ENCODE peak calls at places on chromosomes 2 and 18, in eight cellular contexts. P is Peyer's patch, B is stomach, H is IMR-90, F is HepG2, S is breast epithelium, J is body of pancreas, A is heart left ventricle. W is an unnamed sample.

GRCh38 chr2:241870081-241870541 is 582 bp downstream of the RTP5 start:
- DNase-seq in P (no peak), B (no peak), H (no peak), F (no peak), S (no peak), J (no peak), A (peak), W (no peak)

GRCh38 chr2:72934683-72935610 is 17.6 kb downstream of the EMX1 start:
- DNase-seq in P (no peak), B (peak), H (no peak), F (peak), S (no peak), J (peak), A (no peak), W (no peak)

GRCh38 chr2:206368933-206369569 is 74.3 kb upstream of the ADAM23 start:
- DNase-seq in P (no peak), B (no peak), H (no peak), F (no peak), S (no peak), J (no peak), A (no peak), W (no peak)

GRCh38 chr2:25586726-25587144 is 86.6 kb downstream of the DTNB start:
- DNase-seq in P (no peak), B (no peak), H (peak), F (no peak), S (no peak), J (no peak), A (no peak), W (no peak)

GRCh38 chr2:101986804-101987740 is 4.7 kb upstream of the IL1R2 start:
- DNase-seq in P (no peak), B (no peak), H (no peak), F (peak), S (no peak), J (no peak), A (no peak), W (no peak)

GRCh38 chr18:38940863-38941531 is 1375.4 kb upstream of the CELF4 start:
- DNase-seq in P (peak), B (no peak), H (peak), F (peak), S (no peak), J (no peak), A (no peak), W (no peak)

GRCh38 chr2:160700415-160700814 is 206.8 kb upstream of the RBMS1 start:
- DNase-seq in P (no peak), B (no peak), H (no peak), F (no peak), S (no peak), J (no peak), A (no peak), W (no peak)

GRCh38 chr2:230700447-230700846 is 12.2 kb upstream of the CAB39 start:
- DNase-seq in P (no peak), B (no peak), H (no peak), F (no peak), S (no peak), J (no peak), A (no peak), W (no peak)

GRCh38 chr2:23549051-23549450 is 164.1 kb downstream of the KLHL29 start:
- DNase-seq in P (no peak), B (no peak), H (no peak), F (no peak), S (no peak), J (no peak), A (no peak), W (no peak)

GRCh38 chr18:45565280-45565970 is 49.9 kb upstream of the SLC14A2 start:
- DNase-seq in P (no peak), B (no peak), H (no peak), F (no peak), S (no peak), J (no peak), A (no peak), W (no peak)

GRCh38 chr2:104874230-104874629 is 20.3 kb downstream of the POU3F3 start:
- DNase-seq in P (no peak), B (no peak), H (no peak), F (no peak), S (no peak), J (no peak), A (no peak), W (no peak)

GRCh38 chr2:66105354-66105753 is 329.6 kb upstream of the MEIS1 start:
- DNase-seq in P (no peak), B (no peak), H (no peak), F (no peak), S (no peak), J (no peak), A (no peak), W (peak)

GRCh38 chr2:236993-237539 is 26.8 kb downstream of the SH3YL1 start:
- DNase-seq in P (no peak), B (no peak), H (no peak), F (no peak), S (no peak), J (no peak), A (no peak), W (no peak)

GRCh38 chr2:140529706-140530105 is 1601.1 kb downstream of the LRP1B start:
- DNase-seq in P (no peak), B (no peak), H (no peak), F (no peak), S (no peak), J (no peak), A (no peak), W (no peak)

GRCh38 chr2:37781028-37781427 is 109.6 kb upstream of the CDC42EP3 start:
- DNase-seq in P (no peak), B (no peak), H (peak), F (no peak), S (no peak), J (no peak), A (no peak), W (no peak)

GRCh38 chr18:9849407-9849961 is 36.3 kb upstream of the TXNDC2 start:
- DNase-seq in P (no peak), B (peak), H (no peak), F (no peak), S (no peak), J (no peak), A (peak), W (peak)

GRCh38 chr2:149648282-149649030 is 60.9 kb upstream of the MMADHC start:
- DNase-seq in P (no peak), B (no peak), H (peak), F (no peak), S (no peak), J (no peak), A (peak), W (peak)

GRCh38 chr18:76401496-76401895 is 93.5 kb downstream of the ZNF516 start:
- DNase-seq in P (no peak), B (no peak), H (no peak), F (no peak), S (no peak), J (no peak), A (no peak), W (no peak)

GRCh38 chr2:230798769-230799399 is 65.9 kb upstream of the ITM2C start:
- DNase-seq in P (no peak), B (no peak), H (peak), F (peak), S (no peak), J (no peak), A (no peak), W (no peak)

GRCh38 chr2:108625186-108625827 is 91.0 kb downstream of the LIMS1 start:
- DNase-seq in P (no peak), B (no peak), H (no peak), F (no peak), S (no peak), J (no peak), A (no peak), W (no peak)

GRCh38 chr2:210593166-210593565 is 36.8 kb downstream of the CPS1 start:
- DNase-seq in P (no peak), B (no peak), H (peak), F (no peak), S (no peak), J (no peak), A (no peak), W (no peak)

GRCh38 chr2:46286715-46287114 is 10.5 kb upstream of the EPAS1 start:
- DNase-seq in P (no peak), B (no peak), H (no peak), F (no peak), S (no peak), J (no peak), A (no peak), W (no peak)

GRCh38 chr2:26471278-26471677 is 6.6 kb downstream of the OTOF start:
- DNase-seq in P (no peak), B (no peak), H (no peak), F (no peak), S (no peak), J (no peak), A (peak), W (no peak)

GRCh38 chr2:8154936-8155335 is 526.9 kb upstream of the ID2 start:
- DNase-seq in P (no peak), B (no peak), H (peak), F (no peak), S (no peak), J (no peak), A (no peak), W (no peak)

GRCh38 chr2:7377861-7378569 is 460.8 kb downstream of the RNF144A start:
- DNase-seq in P (no peak), B (peak), H (no peak), F (no peak), S (peak), J (peak), A (peak), W (no peak)

GRCh38 chr2:106956879-106957278 is 70.9 kb upstream of the ST6GAL2 start:
- DNase-seq in P (no peak), B (no peak), H (peak), F (no peak), S (no peak), J (no peak), A (no peak), W (peak)

GRCh38 chr2:212958133-212958532 is 193.3 kb downstream of the IKZF2 start:
- DNase-seq in P (no peak), B (no peak), H (no peak), F (no peak), S (no peak), J (no peak), A (no peak), W (no peak)

GRCh38 chr2:233413529-233414272 is 59.4 kb downstream of the DGKD start:
- DNase-seq in P (no peak), B (peak), H (peak), F (peak), S (no peak), J (peak), A (peak), W (no peak)

GRCh38 chr2:206353685-206354084 is 79.2 kb downstream of the ZDBF2 start:
- DNase-seq in P (no peak), B (no peak), H (no peak), F (no peak), S (no peak), J (no peak), A (no peak), W (no peak)

GRCh38 chr2:226746206-226746800 is 53.3 kb downstream of the IRS1 start:
- DNase-seq in P (no peak), B (no peak), H (no peak), F (peak), S (no peak), J (no peak), A (no peak), W (no peak)

GRCh38 chr2:67465623-67466022 is 68.5 kb downstream of the ETAA1 start:
- DNase-seq in P (no peak), B (no peak), H (no peak), F (no peak), S (no peak), J (no peak), A (no peak), W (no peak)

GRCh38 chr2:129233751-129234406 is 745.6 kb upstream of the RAB6C start:
- DNase-seq in P (no peak), B (no peak), H (no peak), F (no peak), S (no peak), J (peak), A (no peak), W (no peak)
- TF ChIP-seq CTCF in P (peak), B (no peak), H (no peak), F (no peak), S (no peak), J (peak), A (no peak), W (no peak)

DNA sequence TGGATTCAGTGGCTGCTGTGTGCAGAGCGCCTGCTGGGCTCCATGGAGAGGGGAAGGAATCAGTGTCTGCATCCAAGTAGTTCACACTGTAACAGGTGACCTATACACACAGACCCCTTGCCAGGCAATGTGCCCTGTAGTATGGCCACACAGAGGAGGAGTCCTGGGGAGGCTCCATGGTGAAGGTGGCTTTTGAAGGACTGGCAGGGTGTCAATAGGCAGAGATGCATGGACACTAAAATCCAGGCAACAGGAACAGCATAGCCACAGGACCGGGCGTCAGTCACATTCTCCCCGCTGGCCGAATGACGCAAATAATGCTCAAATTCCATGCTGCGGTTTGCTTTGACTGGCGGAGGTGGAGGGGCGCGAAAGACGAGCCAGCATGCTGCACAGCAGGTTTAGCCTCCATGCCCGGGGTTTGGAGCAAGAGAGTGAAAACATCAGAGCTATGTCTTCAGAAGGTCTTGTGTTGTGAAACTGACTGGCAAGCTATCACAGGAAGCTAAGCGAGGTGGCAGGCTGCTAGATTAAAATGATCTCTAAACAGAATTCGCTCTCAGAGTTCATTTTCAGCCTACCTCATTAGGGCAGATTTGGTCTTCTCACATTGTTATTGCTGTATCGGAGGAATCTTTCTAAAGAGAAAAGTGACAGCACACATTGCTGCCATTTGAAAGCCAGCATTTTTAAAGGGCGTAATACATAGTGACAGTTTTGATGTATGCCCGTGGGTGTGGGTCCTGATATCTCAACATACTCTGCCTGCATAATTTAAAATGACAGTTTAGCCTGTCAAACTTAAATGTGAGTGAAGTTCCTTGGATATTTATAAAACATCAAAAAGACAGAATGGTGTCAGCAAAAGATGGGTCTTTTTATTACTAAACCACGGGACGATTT is 1.1 kb upstream of the CHMP1B start:
- DNase-seq in P (peak), B (peak), H (peak), F (peak), S (peak), J (peak), A (peak), W (peak)
- H3K4me3 ChIP-seq in P (peak), B (peak), H (peak), F (peak), S (peak), J (peak), A (peak), W (no peak)

GRCh38 chr2:113176696-113177355 is 3.1 kb downstream of the PSD4 start:
- DNase-seq in P (no peak), B (no peak), H (no peak), F (no peak), S (no peak), J (no peak), A (no peak), W (no peak)

GRCh38 chr2:113175736-113176695 is 2.2 kb downstream of the PSD4 start:
- DNase-seq in P (peak), B (no peak), H (no peak), F (no peak), S (no peak), J (no peak), A (no peak), W (no peak)

GRCh38 chr2:113173563-113174368 is at the start of gene PSD4:
- DNase-seq in P (peak), B (peak), H (no peak), F (no peak), S (peak), J (no peak), A (peak), W (peak)

GRCh38 chr2:113174369-113174735 is 581 bp downstream of the PSD4 start:
- DNase-seq in P (no peak), B (no peak), H (no peak), F (no peak), S (no peak), J (no peak), A (no peak), W (peak)

GRCh38 chr2:113175101-113175628 is 1.4 kb downstream of the PSD4 start:
- DNase-seq in P (peak), B (peak), H (no peak), F (no peak), S (no peak), J (no peak), A (no peak), W (peak)
- TF ChIP-seq POLR2A in P (no peak), B (no peak), H (no peak), F (peak), S (no peak), J (no peak), A (no peak), W (no peak)

DNA sequence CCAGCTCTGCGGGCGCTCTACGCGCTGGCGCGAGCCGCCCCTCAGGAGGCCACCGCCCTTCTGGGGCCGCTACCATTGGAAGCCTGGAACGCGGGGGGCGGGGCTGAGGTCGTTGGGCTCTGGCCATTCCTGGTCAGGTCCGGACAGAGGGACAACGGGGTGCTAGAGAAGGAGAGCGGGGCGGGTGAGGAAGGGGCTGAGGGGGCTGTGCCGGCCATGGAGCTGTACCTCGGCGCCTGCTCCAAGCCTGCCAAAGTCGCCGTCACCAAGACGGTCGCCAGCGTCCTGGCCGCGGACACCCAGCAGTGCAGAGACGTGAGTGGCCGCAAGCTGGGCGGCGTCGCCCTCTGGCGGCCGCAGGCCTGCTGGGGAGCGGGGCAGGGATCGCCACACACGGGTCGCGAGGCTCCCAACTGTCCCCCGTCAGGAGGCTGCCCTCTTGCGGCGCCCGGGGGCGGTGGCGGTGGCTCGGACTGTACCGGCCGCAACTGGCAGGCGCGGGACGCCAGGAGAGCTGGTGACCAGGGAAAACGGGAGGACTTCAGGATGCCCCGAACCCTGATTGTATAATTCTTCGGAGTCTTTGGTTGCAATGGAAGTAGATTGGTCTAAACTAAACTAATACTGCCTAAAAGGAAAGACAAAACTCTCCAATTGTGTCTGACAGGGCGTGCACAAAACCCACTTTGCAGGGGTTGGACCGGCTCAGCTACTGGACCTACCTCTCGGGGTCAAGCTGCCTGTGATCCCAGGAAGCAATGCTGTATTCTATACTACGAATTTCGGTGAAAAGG is at the start of gene FSIP2:
- DNase-seq in P (no peak), B (peak), H (peak), F (peak), S (peak), J (peak), A (peak), W (peak)
- TF ChIP-seq CTCF in P (peak), B (peak), H (peak), F (peak), S (no peak), J (peak), A (peak), W (peak)

GRCh38 chr2:121408641-121409040 is 122.0 kb upstream of the RNU4ATAC start:
- DNase-seq in P (no peak), B (no peak), H (peak), F (no peak), S (no peak), J (no peak), A (no peak), W (no peak)
- H3K4me3 ChIP-seq in P (no peak), B (no peak), H (no peak), F (no peak), S (no peak), J (no peak), A (no peak), W (no peak)

DNA sequence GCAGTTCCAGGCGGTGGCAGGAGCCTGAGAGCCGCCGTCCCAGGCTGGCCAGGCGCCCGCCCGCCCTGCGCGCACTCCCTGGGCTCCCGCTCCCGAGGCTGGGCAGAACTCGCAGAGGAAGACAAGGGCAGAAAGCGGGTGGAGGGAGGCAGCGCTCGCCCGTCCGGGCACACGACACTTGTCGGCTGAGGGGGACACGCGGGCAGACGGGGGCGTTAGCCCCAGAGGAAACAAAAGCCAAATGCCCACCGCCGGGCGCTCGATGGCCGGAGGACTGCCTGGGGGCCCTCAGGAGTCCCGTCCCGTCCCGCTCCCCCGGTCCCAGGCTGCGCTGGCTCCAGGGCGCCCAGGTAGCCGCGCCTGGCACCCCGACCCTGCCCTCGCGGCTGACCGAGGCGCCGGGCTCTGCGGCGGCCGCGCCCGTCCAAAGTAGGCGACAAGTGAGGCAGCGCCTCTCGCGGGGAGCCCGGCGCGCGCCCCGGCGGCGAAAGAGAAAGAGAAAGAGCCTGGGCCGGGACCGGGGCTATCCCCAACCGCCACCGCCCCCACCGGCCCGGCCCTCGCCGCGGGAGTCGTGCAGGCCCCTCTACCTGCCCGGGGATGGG is 491 bp downstream of the L3MBTL4 start:
- DNase-seq in P (peak), B (peak), H (no peak), F (peak), S (peak), J (peak), A (peak), W (peak)
- TF ChIP-seq POLR2A in P (peak), B (no peak), H (no peak), F (no peak), S (no peak), J (peak), A (no peak), W (no peak)

GRCh38 chr2:143688815-143689214 is 559.6 kb downstream of the ARHGAP15 start:
- DNase-seq in P (no peak), B (no peak), H (no peak), F (no peak), S (no peak), J (no peak), A (no peak), W (no peak)

GRCh38 chr2:143688248-143688647 is 559.0 kb downstream of the ARHGAP15 start:
- DNase-seq in P (no peak), B (no peak), H (no peak), F (no peak), S (no peak), J (no peak), A (no peak), W (no peak)

GRCh38 chr2:143684731-143685364 is 555.6 kb downstream of the ARHGAP15 start:
- DNase-seq in P (no peak), B (no peak), H (no peak), F (no peak), S (no peak), J (no peak), A (no peak), W (no peak)

GRCh38 chr2:143685439-143686078 is 556.3 kb downstream of the ARHGAP15 start:
- DNase-seq in P (no peak), B (no peak), H (no peak), F (no peak), S (no peak), J (no peak), A (no peak), W (no peak)

GRCh38 chr2:143686585-143687164 is 557.5 kb downstream of the ARHGAP15 start:
- DNase-seq in P (no peak), B (no peak), H (peak), F (peak), S (no peak), J (no peak), A (no peak), W (no peak)
- TF ChIP-seq CTCF in P (peak), B (peak), H (peak), F (peak), S (peak), J (peak), A (peak), W (no peak)